ENCODE peak calls at places on chromosomes 1 and 21, in five cellular contexts. M is activated CD4-positive, alpha-beta T cell treated with anti-CD3 and anti-CD28 coated beads, Interleukin-2, amount 50 U/mL, for 1 hour; U is foreskin keratinocyte; T is ACHN; Z is SJSA1. I is an unnamed sample.

GRCh38 chr1:54355931-54356679 is 50.1 kb downstream of the SSBP3 start:
- DNase-seq in T (no peak), M (no peak), U (no peak), Z (no peak), I (no peak)

GRCh38 chr1:11730429-11730861 is 5.5 kb upstream of the AGTRAP start:
- DNase-seq in Z (no peak), U (no peak), M (no peak), T (no peak), I (peak)

GRCh38 chr1:79074975-79075374 is 68.4 kb upstream of the ADGRL4 start:
- DNase-seq in U (peak), M (no peak), T (no peak), Z (no peak), I (no peak)

GRCh38 chr1:117077267-117077666 is 17.1 kb downstream of the TTF2 start:
- DNase-seq in U (peak), M (no peak), T (peak), Z (peak), I (no peak)

GRCh38 chr1:244341455-244342450 is 110.0 kb downstream of the ADSS2 start:
- DNase-seq in U (peak), T (peak), M (no peak), Z (peak), I (no peak)

GRCh38 chr1:43367026-43367903 is 546 bp downstream of the ELOVL1 start:
- DNase-seq in U (peak), T (peak), Z (peak), M (peak), I (peak)

GRCh38 chr1:2271841-2272655 is 43.9 kb downstream of the SKI start:
- DNase-seq in Z (no peak), M (no peak), U (no peak), T (no peak), I (no peak)

GRCh38 chr21:20968391-20968790 is 29.8 kb upstream of the NCAM2 start:
- DNase-seq in U (no peak), M (no peak), Z (no peak), T (no peak), I (no peak)

GRCh38 chr1:161726631-161727342 is 5.4 kb downstream of the FCRLB start:
- DNase-seq in U (no peak), T (peak), Z (peak), M (peak), I (peak)

GRCh38 chr1:174445817-174446216 is 1.9 kb upstream of the GPR52 start:
- DNase-seq in U (no peak), M (no peak), T (no peak), Z (no peak), I (no peak)

GRCh38 chr1:200198247-200198646 is 170.7 kb downstream of the NR5A2 start:
- DNase-seq in T (no peak), Z (no peak), M (no peak), U (no peak), I (no peak)

GRCh38 chr1:2632051-2632430 is 775 bp downstream of the MMEL1 start:
- DNase-seq in M (no peak), T (no peak), U (no peak), Z (no peak), I (no peak)

GRCh38 chr1:43366179-43366578 is 1.6 kb downstream of the ELOVL1 start:
- DNase-seq in U (no peak), M (no peak), T (no peak), Z (no peak), I (no peak)

GRCh38 chr1:156624814-156625435 is 5.7 kb downstream of the HAPLN2 start:
- DNase-seq in T (no peak), Z (no peak), M (no peak), U (no peak), I (no peak)

I was measured in CD4-positive, alpha-beta memory T cell.